ENCODE peak calls at places on chromosomes 12 and 14, in eight cellular contexts. One of them, this sample, is unnamed.

GRCh38 chr14:60311417-60311816 is 62.4 kb downstream of the PPM1A start:
- DNase-seq in neural progenitor cell: no peak
- DNase-seq in IMR-90: peak
- DNase-seq in heart left ventricle: no peak
- DNase-seq in substantia nigra: no peak
- DNase-seq in GM12878: no peak
- DNase-seq in RWPE1: no peak
- DNase-seq in CD4-positive, alpha-beta T cell: no peak
- DNase-seq in this sample: no peak

GRCh38 chr12:103771466-103771865 is 69.6 kb downstream of the NT5DC3 start:
- DNase-seq in neural progenitor cell: peak
- DNase-seq in IMR-90: peak
- DNase-seq in heart left ventricle: no peak
- DNase-seq in substantia nigra: peak
- DNase-seq in GM12878: no peak
- DNase-seq in RWPE1: peak
- DNase-seq in CD4-positive, alpha-beta T cell: no peak
- DNase-seq in this sample: no peak

GRCh38 chr14:99602054-99602787 is 1.8 kb downstream of the CCDC85C start:
- DNase-seq in neural progenitor cell: peak
- DNase-seq in IMR-90: peak
- DNase-seq in heart left ventricle: no peak
- DNase-seq in substantia nigra: no peak
- DNase-seq in GM12878: no peak
- DNase-seq in RWPE1: no peak
- DNase-seq in CD4-positive, alpha-beta T cell: no peak
- DNase-seq in this sample: no peak

GRCh38 chr14:99603471-99603933 is 505 bp downstream of the CCDC85C start:
- DNase-seq in neural progenitor cell: peak
- DNase-seq in IMR-90: peak
- DNase-seq in heart left ventricle: no peak
- DNase-seq in substantia nigra: no peak
- DNase-seq in GM12878: no peak
- DNase-seq in RWPE1: no peak
- DNase-seq in CD4-positive, alpha-beta T cell: peak
- DNase-seq in this sample: no peak

GRCh38 chr14:59679872-59680271 is 103.3 kb upstream of the CCDC175 start:
- DNase-seq in neural progenitor cell: peak
- DNase-seq in IMR-90: no peak
- DNase-seq in heart left ventricle: no peak
- DNase-seq in substantia nigra: no peak
- DNase-seq in GM12878: no peak
- DNase-seq in RWPE1: no peak
- DNase-seq in CD4-positive, alpha-beta T cell: no peak
- DNase-seq in this sample: no peak

GRCh38 chr12:12803186-12803585 is 10.0 kb upstream of the DDX47 start:
- DNase-seq in neural progenitor cell: no peak
- DNase-seq in IMR-90: peak
- DNase-seq in heart left ventricle: no peak
- DNase-seq in substantia nigra: no peak
- DNase-seq in GM12878: no peak
- DNase-seq in RWPE1: peak
- DNase-seq in CD4-positive, alpha-beta T cell: peak
- DNase-seq in this sample: no peak

GRCh38 chr14:60839657-60840056 is 105.1 kb downstream of the MNAT1 start:
- DNase-seq in neural progenitor cell: no peak
- DNase-seq in IMR-90: no peak
- DNase-seq in heart left ventricle: no peak
- DNase-seq in substantia nigra: no peak
- DNase-seq in GM12878: no peak
- DNase-seq in RWPE1: no peak
- DNase-seq in CD4-positive, alpha-beta T cell: no peak
- DNase-seq in this sample: no peak

GRCh38 chr12:57522887-57523705 is 472 bp downstream of the MBD6 start:
- DNase-seq in neural progenitor cell: no peak
- DNase-seq in IMR-90: peak
- DNase-seq in heart left ventricle: peak
- DNase-seq in substantia nigra: no peak
- DNase-seq in GM12878: no peak
- DNase-seq in RWPE1: no peak
- DNase-seq in CD4-positive, alpha-beta T cell: no peak
- DNase-seq in this sample: peak

GRCh38 chr14:91996951-91997371 is 42.9 kb downstream of the TRIP11 start:
- DNase-seq in neural progenitor cell: peak
- DNase-seq in IMR-90: peak
- DNase-seq in heart left ventricle: no peak
- DNase-seq in substantia nigra: no peak
- DNase-seq in GM12878: no peak
- DNase-seq in RWPE1: peak
- DNase-seq in CD4-positive, alpha-beta T cell: no peak
- DNase-seq in this sample: no peak

GRCh38 chr12:64968989-64969819 is 144.8 kb downstream of the TBC1D30 start:
- DNase-seq in neural progenitor cell: peak
- DNase-seq in IMR-90: no peak
- DNase-seq in heart left ventricle: no peak
- DNase-seq in substantia nigra: no peak
- DNase-seq in GM12878: no peak
- DNase-seq in RWPE1: peak
- DNase-seq in CD4-positive, alpha-beta T cell: no peak
- DNase-seq in this sample: no peak

GRCh38 chr14:72894623-72895378 is 900 bp upstream of the DPF3 start:
- DNase-seq in neural progenitor cell: peak
- DNase-seq in IMR-90: no peak
- DNase-seq in heart left ventricle: no peak
- DNase-seq in substantia nigra: no peak
- DNase-seq in GM12878: no peak
- DNase-seq in RWPE1: peak
- DNase-seq in CD4-positive, alpha-beta T cell: no peak
- DNase-seq in this sample: peak

GRCh38 chr14:50381823-50382287 is 14.8 kb downstream of the CDKL1 start:
- DNase-seq in neural progenitor cell: no peak
- DNase-seq in IMR-90: no peak
- DNase-seq in heart left ventricle: no peak
- DNase-seq in substantia nigra: no peak
- DNase-seq in GM12878: no peak
- DNase-seq in RWPE1: no peak
- DNase-seq in CD4-positive, alpha-beta T cell: no peak
- DNase-seq in this sample: no peak

GRCh38 chr12:64633940-64634337 is 23.6 kb downstream of the RASSF3 start:
- DNase-seq in neural progenitor cell: no peak
- DNase-seq in IMR-90: peak
- DNase-seq in heart left ventricle: no peak
- DNase-seq in substantia nigra: no peak
- DNase-seq in GM12878: no peak
- DNase-seq in RWPE1: no peak
- DNase-seq in CD4-positive, alpha-beta T cell: peak
- DNase-seq in this sample: peak

GRCh38 chr12:112590281-112590680 is 171.5 kb downstream of the PTPN11 start:
- DNase-seq in neural progenitor cell: no peak
- DNase-seq in IMR-90: no peak
- DNase-seq in heart left ventricle: no peak
- DNase-seq in substantia nigra: no peak
- DNase-seq in GM12878: no peak
- DNase-seq in RWPE1: peak
- DNase-seq in CD4-positive, alpha-beta T cell: no peak
- DNase-seq in this sample: no peak

GRCh38 chr12:76785407-76785806 is 21.5 kb downstream of the ZDHHC17 start:
- DNase-seq in neural progenitor cell: no peak
- DNase-seq in IMR-90: no peak
- DNase-seq in heart left ventricle: no peak
- DNase-seq in substantia nigra: no peak
- DNase-seq in GM12878: no peak
- DNase-seq in RWPE1: no peak
- DNase-seq in CD4-positive, alpha-beta T cell: no peak
- DNase-seq in this sample: no peak

GRCh38 chr14:87351007-87351406 is 642.0 kb downstream of the GALC start:
- DNase-seq in neural progenitor cell: no peak
- DNase-seq in IMR-90: no peak
- DNase-seq in heart left ventricle: no peak
- DNase-seq in substantia nigra: no peak
- DNase-seq in GM12878: no peak
- DNase-seq in RWPE1: no peak
- DNase-seq in CD4-positive, alpha-beta T cell: no peak
- DNase-seq in this sample: no peak

GRCh38 chr14:90760055-90760444 is 56.2 kb downstream of the TTC7B start:
- DNase-seq in neural progenitor cell: no peak
- DNase-seq in IMR-90: no peak
- DNase-seq in heart left ventricle: no peak
- DNase-seq in substantia nigra: no peak
- DNase-seq in GM12878: no peak
- DNase-seq in RWPE1: no peak
- DNase-seq in CD4-positive, alpha-beta T cell: no peak
- DNase-seq in this sample: no peak

GRCh38 chr14:90759370-90760054 is 56.7 kb downstream of the TTC7B start:
- DNase-seq in neural progenitor cell: no peak
- DNase-seq in IMR-90: no peak
- DNase-seq in heart left ventricle: no peak
- DNase-seq in substantia nigra: no peak
- DNase-seq in GM12878: no peak
- DNase-seq in RWPE1: no peak
- DNase-seq in CD4-positive, alpha-beta T cell: no peak
- DNase-seq in this sample: no peak

GRCh38 chr14:90758028-90758889 is 58.0 kb downstream of the TTC7B start:
- DNase-seq in neural progenitor cell: peak
- DNase-seq in IMR-90: peak
- DNase-seq in heart left ventricle: peak
- DNase-seq in substantia nigra: peak
- DNase-seq in GM12878: peak
- DNase-seq in RWPE1: peak
- DNase-seq in CD4-positive, alpha-beta T cell: peak
- DNase-seq in this sample: peak

GRCh38 chr14:90758959-90759358 is 57.3 kb downstream of the TTC7B start:
- DNase-seq in neural progenitor cell: no peak
- DNase-seq in IMR-90: peak
- DNase-seq in heart left ventricle: peak
- DNase-seq in substantia nigra: no peak
- DNase-seq in GM12878: no peak
- DNase-seq in RWPE1: no peak
- DNase-seq in CD4-positive, alpha-beta T cell: peak
- DNase-seq in this sample: peak

DNA sequence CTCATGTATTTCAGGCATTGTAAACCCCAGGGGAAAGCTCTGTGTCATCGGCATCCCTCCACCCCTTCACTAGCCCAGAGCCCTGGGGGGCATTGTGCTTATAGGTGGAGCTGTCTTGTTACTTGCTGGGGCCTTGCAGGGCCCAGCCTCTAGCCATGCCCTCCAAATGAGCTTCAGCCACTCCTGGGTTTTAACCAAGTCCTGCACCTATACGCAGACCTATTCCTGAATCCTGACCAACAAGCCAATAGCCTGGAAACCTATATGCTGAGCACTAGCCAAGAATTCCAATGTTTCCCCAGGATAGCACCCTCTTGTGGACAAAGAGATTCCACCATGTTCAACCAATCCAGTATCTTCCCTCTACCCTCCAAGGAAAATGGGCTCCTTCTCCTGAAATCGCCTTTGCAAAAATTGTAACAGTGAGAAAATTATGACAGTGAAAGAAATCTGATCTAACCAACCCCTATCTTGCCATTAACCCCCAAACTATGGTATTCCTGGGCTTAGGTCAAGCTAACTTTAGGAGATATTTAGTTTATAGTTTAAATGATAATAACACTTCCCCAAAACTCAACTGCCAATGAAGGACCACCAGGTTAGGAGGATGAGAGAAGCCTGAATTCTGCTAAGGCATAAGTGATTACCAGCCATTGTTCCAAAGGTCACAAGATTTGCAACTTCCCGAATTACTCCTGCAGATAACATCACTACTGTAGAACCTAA is 55.5 kb downstream of the TTC7B start:
- DNase-seq in neural progenitor cell: peak
- DNase-seq in IMR-90: peak
- DNase-seq in heart left ventricle: no peak
- DNase-seq in substantia nigra: no peak
- DNase-seq in GM12878: no peak
- DNase-seq in RWPE1: no peak
- DNase-seq in CD4-positive, alpha-beta T cell: no peak
- DNase-seq in this sample: no peak
- H3K27ac ChIP-seq in neural progenitor cell: no peak
- H3K27ac ChIP-seq in IMR-90: no peak
- H3K27ac ChIP-seq in heart left ventricle: no peak
- H3K27ac ChIP-seq in substantia nigra: no peak
- H3K27ac ChIP-seq in GM12878: no peak
- H3K27ac ChIP-seq in RWPE1: no peak
- H3K27ac ChIP-seq in CD4-positive, alpha-beta T cell: no peak
- H3K27ac ChIP-seq in this sample: peak

GRCh38 chr12:71441836-71442566 is 2.4 kb downstream of the LGR5 start:
- DNase-seq in neural progenitor cell: no peak
- DNase-seq in IMR-90: no peak
- DNase-seq in heart left ventricle: no peak
- DNase-seq in substantia nigra: no peak
- DNase-seq in GM12878: no peak
- DNase-seq in RWPE1: no peak
- DNase-seq in CD4-positive, alpha-beta T cell: no peak
- DNase-seq in this sample: no peak
- H3K27ac ChIP-seq in neural progenitor cell: no peak
- H3K27ac ChIP-seq in IMR-90: no peak
- H3K27ac ChIP-seq in heart left ventricle: no peak
- H3K27ac ChIP-seq in substantia nigra: peak
- H3K27ac ChIP-seq in GM12878: no peak
- H3K27ac ChIP-seq in RWPE1: no peak
- H3K27ac ChIP-seq in CD4-positive, alpha-beta T cell: no peak
- H3K27ac ChIP-seq in this sample: no peak

DNA sequence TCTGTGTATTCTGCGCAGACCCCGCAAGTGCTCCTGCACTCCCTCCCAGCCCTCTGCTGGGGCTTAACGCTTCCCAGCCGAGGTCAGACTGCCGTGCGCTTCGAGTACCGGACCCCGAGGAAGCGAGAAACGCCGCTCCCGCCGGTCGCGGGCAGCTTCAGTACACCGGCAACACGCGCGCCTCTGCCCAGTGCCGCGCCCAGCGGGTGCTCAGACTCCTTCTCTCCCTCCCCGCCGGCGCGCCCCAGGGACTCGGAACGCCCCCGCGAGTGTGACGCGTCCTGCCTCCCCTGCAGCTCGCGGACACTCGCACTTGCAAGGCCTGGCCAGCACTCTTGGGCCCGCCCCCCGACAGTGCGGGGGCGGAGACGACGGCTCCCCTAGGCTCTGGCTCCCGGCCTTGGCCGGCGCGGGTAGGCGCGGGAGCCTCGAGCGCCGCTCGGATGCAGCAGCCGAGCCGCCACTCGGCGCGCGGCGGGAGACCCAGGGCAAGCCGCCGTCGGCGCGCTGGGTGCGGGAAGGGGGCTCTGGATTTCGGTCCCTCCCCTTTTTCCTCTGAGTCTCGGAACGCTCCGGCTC is at the start of gene PTGER2:
- DNase-seq in neural progenitor cell: peak
- DNase-seq in IMR-90: peak
- DNase-seq in heart left ventricle: peak
- DNase-seq in substantia nigra: no peak
- DNase-seq in GM12878: no peak
- DNase-seq in RWPE1: peak
- DNase-seq in CD4-positive, alpha-beta T cell: peak
- DNase-seq in this sample: peak
- H3K27ac ChIP-seq in neural progenitor cell: no peak
- H3K27ac ChIP-seq in IMR-90: peak
- H3K27ac ChIP-seq in heart left ventricle: no peak
- H3K27ac ChIP-seq in substantia nigra: no peak
- H3K27ac ChIP-seq in GM12878: no peak
- H3K27ac ChIP-seq in RWPE1: no peak
- H3K27ac ChIP-seq in CD4-positive, alpha-beta T cell: peak
- H3K27ac ChIP-seq in this sample: no peak

GRCh38 chr14:35971965-35972630 is 146.0 kb downstream of the BRMS1L start:
- DNase-seq in neural progenitor cell: no peak
- DNase-seq in IMR-90: no peak
- DNase-seq in heart left ventricle: no peak
- DNase-seq in substantia nigra: no peak
- DNase-seq in GM12878: no peak
- DNase-seq in RWPE1: no peak
- DNase-seq in CD4-positive, alpha-beta T cell: no peak
- DNase-seq in this sample: no peak
- H3K27ac ChIP-seq in neural progenitor cell: no peak
- H3K27ac ChIP-seq in IMR-90: no peak
- H3K27ac ChIP-seq in heart left ventricle: no peak
- H3K27ac ChIP-seq in substantia nigra: no peak
- H3K27ac ChIP-seq in GM12878: no peak
- H3K27ac ChIP-seq in RWPE1: no peak
- H3K27ac ChIP-seq in CD4-positive, alpha-beta T cell: no peak
- H3K27ac ChIP-seq in this sample: no peak

This sample was measured in left ventricle myocardium inferior.